ENCODE peak calls at places on chromosomes 6 and 20, in nine cellular contexts. One of them, this sample, is unnamed.
A peak's percentile ranks its signal among the peaks of the same experiment; 100 is the strongest.

GRCh38 chr6:127963495-127963894 is 62.6 kb upstream of the THEMIS start:
- DNase-seq in GM23338: no peak
- DNase-seq in endothelial cell of umbilical vein: no peak
- DNase-seq in Calu3: no peak
- DNase-seq in tibial artery: no peak
- DNase-seq in AG09319: no peak
- DNase-seq in astrocyte: no peak
- DNase-seq in right atrium auricular region: no peak
- DNase-seq in Panc1: no peak
- DNase-seq in this sample: no peak

GRCh38 chr6:34196116-34196832 is 40.4 kb upstream of the HMGA1 start:
- DNase-seq in GM23338: peak; percentile 83
- DNase-seq in endothelial cell of umbilical vein: peak; percentile 70
- DNase-seq in Calu3: peak; percentile 96
- DNase-seq in tibial artery: peak; percentile 88
- DNase-seq in AG09319: peak; percentile 43
- DNase-seq in astrocyte: peak; percentile 25
- DNase-seq in right atrium auricular region: peak; percentile 88
- DNase-seq in Panc1: peak; percentile 18
- DNase-seq in this sample: peak; percentile 92

GRCh38 chr6:18214003-18214402 is 50.3 kb downstream of the DEK start:
- DNase-seq in GM23338: no peak
- DNase-seq in endothelial cell of umbilical vein: no peak
- DNase-seq in Calu3: no peak
- DNase-seq in tibial artery: no peak
- DNase-seq in AG09319: no peak
- DNase-seq in astrocyte: no peak
- DNase-seq in right atrium auricular region: no peak
- DNase-seq in Panc1: no peak
- DNase-seq in this sample: no peak

GRCh38 chr20:1871807-1872455 is 23.3 kb upstream of the SIRPA start:
- DNase-seq in GM23338: no peak
- DNase-seq in endothelial cell of umbilical vein: no peak
- DNase-seq in Calu3: no peak
- DNase-seq in tibial artery: no peak
- DNase-seq in AG09319: no peak
- DNase-seq in astrocyte: no peak
- DNase-seq in right atrium auricular region: no peak
- DNase-seq in Panc1: no peak
- DNase-seq in this sample: no peak

GRCh38 chr20:31840906-31841816 is 4.2 kb downstream of the FOXS1 start:
- DNase-seq in GM23338: no peak
- DNase-seq in endothelial cell of umbilical vein: no peak
- DNase-seq in Calu3: no peak
- DNase-seq in tibial artery: no peak
- DNase-seq in AG09319: no peak
- DNase-seq in astrocyte: no peak
- DNase-seq in right atrium auricular region: no peak
- DNase-seq in Panc1: no peak
- DNase-seq in this sample: no peak

GRCh38 chr20:17882065-17882833 is 86.3 kb downstream of the SNX5 start:
- DNase-seq in GM23338: no peak
- DNase-seq in endothelial cell of umbilical vein: no peak
- DNase-seq in Calu3: no peak
- DNase-seq in tibial artery: no peak
- DNase-seq in AG09319: no peak
- DNase-seq in astrocyte: no peak
- DNase-seq in right atrium auricular region: no peak
- DNase-seq in Panc1: no peak
- DNase-seq in this sample: no peak

GRCh38 chr6:40882321-40882720 is 156.7 kb downstream of the UNC5CL start:
- DNase-seq in GM23338: no peak
- DNase-seq in endothelial cell of umbilical vein: no peak
- DNase-seq in Calu3: peak; percentile 50
- DNase-seq in tibial artery: no peak
- DNase-seq in AG09319: no peak
- DNase-seq in astrocyte: no peak
- DNase-seq in right atrium auricular region: no peak
- DNase-seq in Panc1: no peak
- DNase-seq in this sample: no peak

GRCh38 chr20:34042286-34042685 is 48.6 kb downstream of the RALY start:
- DNase-seq in GM23338: no peak
- DNase-seq in endothelial cell of umbilical vein: no peak
- DNase-seq in Calu3: no peak
- DNase-seq in tibial artery: no peak
- DNase-seq in AG09319: no peak
- DNase-seq in astrocyte: no peak
- DNase-seq in right atrium auricular region: no peak
- DNase-seq in Panc1: no peak
- DNase-seq in this sample: peak; percentile 23

GRCh38 chr6:90079555-90080490 is 185.6 kb downstream of the GJA10 start:
- DNase-seq in GM23338: no peak
- DNase-seq in endothelial cell of umbilical vein: no peak
- DNase-seq in Calu3: no peak
- DNase-seq in tibial artery: no peak
- DNase-seq in AG09319: no peak
- DNase-seq in astrocyte: no peak
- DNase-seq in right atrium auricular region: no peak
- DNase-seq in Panc1: no peak
- DNase-seq in this sample: no peak

GRCh38 chr6:167800549-167800948 is 26.2 kb upstream of the AFDN start:
- DNase-seq in GM23338: no peak
- DNase-seq in endothelial cell of umbilical vein: no peak
- DNase-seq in Calu3: no peak
- DNase-seq in tibial artery: no peak
- DNase-seq in AG09319: no peak
- DNase-seq in astrocyte: no peak
- DNase-seq in right atrium auricular region: no peak
- DNase-seq in Panc1: no peak
- DNase-seq in this sample: no peak

GRCh38 chr6:167801263-167801662 is 25.4 kb upstream of the AFDN start:
- DNase-seq in GM23338: no peak
- DNase-seq in endothelial cell of umbilical vein: no peak
- DNase-seq in Calu3: no peak
- DNase-seq in tibial artery: no peak
- DNase-seq in AG09319: no peak
- DNase-seq in astrocyte: no peak
- DNase-seq in right atrium auricular region: no peak
- DNase-seq in Panc1: no peak
- DNase-seq in this sample: no peak

GRCh38 chr6:167797871-167798265 is 28.8 kb upstream of the AFDN start:
- DNase-seq in GM23338: no peak
- DNase-seq in endothelial cell of umbilical vein: no peak
- DNase-seq in Calu3: no peak
- DNase-seq in tibial artery: no peak
- DNase-seq in AG09319: no peak
- DNase-seq in astrocyte: no peak
- DNase-seq in right atrium auricular region: no peak
- DNase-seq in Panc1: no peak
- DNase-seq in this sample: no peak

GRCh38 chr6:167798453-167798852 is 28.3 kb upstream of the AFDN start:
- DNase-seq in GM23338: no peak
- DNase-seq in endothelial cell of umbilical vein: no peak
- DNase-seq in Calu3: no peak
- DNase-seq in tibial artery: no peak
- DNase-seq in AG09319: no peak
- DNase-seq in astrocyte: no peak
- DNase-seq in right atrium auricular region: no peak
- DNase-seq in Panc1: no peak
- DNase-seq in this sample: no peak

DNA sequence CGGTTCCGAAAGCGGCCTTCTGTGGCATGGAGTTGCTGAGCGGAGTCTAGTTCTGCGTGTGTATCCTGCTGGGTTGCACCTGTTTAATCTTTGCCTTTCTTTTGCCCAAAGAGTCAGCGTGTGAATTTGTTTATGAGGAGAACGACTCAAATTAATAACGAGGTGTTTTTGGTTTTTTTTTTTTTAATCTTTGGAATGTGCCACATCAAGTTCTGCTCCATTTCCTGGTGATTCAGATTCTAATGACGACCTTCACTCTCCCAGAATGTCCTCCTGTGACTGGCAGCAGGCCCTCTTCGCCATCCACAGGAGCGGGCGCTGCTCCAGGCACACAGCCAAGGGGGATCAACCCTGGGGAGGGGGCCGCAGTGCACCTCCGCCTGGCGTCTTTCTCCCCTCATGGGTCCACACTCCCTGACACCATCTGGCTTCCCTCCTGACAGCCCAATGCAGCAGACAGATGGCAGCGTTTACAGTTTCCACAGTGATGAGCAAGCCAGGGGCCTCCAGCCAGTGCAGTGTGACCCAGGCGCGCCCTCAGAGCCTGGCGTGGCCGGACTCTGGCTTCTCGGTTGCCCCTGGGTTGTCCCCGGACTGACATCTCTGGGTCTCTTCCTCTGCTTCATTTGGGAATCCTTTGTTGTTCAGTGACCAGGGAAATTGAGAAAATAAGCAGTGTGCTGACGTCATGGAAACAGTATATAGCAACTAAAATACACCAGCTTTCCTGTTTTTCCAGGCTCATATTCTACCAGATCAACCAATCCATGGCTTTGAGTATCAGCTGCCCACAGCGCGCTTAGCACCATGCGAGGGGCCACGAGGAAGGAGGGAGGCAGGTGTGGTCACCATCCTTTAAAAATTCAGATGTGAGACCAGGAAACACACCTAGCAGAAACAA is 27.4 kb upstream of the AFDN start:
- DNase-seq in GM23338: peak; percentile 23
- DNase-seq in endothelial cell of umbilical vein: peak; percentile 11
- DNase-seq in Calu3: peak; percentile 28
- DNase-seq in tibial artery: no peak
- DNase-seq in AG09319: no peak
- DNase-seq in astrocyte: no peak
- DNase-seq in right atrium auricular region: no peak
- DNase-seq in Panc1: no peak
- DNase-seq in this sample: no peak
- TF ChIP-seq CTCF in GM23338: no peak
- TF ChIP-seq CTCF in endothelial cell of umbilical vein: no peak
- TF ChIP-seq CTCF in Calu3: no peak
- TF ChIP-seq CTCF in tibial artery: no peak
- TF ChIP-seq CTCF in AG09319: no peak
- TF ChIP-seq CTCF in astrocyte: no peak
- TF ChIP-seq CTCF in right atrium auricular region: no peak
- TF ChIP-seq CTCF in Panc1: no peak
- TF ChIP-seq CTCF in this sample: no peak

DNA sequence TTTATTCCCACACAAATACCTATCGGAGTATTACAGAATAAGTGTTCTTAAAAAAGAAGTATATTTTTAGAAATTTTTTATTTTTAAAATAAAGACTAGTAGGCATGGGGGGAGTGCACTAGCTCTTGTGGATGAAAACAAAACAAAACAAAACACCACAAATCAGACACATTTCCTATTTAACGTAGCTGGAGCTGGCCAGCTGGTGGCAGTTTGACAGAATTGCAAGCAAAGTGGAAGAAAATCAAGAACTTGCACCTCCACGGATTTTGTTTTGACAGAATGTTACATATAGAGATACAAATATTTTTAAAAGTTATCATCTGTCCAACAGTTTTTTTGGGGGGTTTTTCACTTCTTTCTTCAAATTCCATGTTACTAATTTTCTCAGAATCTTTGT is 63.6 kb upstream of the SNRPB2 start:
- DNase-seq in GM23338: peak; percentile 16
- DNase-seq in endothelial cell of umbilical vein: no peak
- DNase-seq in Calu3: no peak
- DNase-seq in tibial artery: no peak
- DNase-seq in AG09319: no peak
- DNase-seq in astrocyte: no peak
- DNase-seq in right atrium auricular region: no peak
- DNase-seq in Panc1: no peak
- DNase-seq in this sample: no peak
- TF ChIP-seq CTCF in GM23338: peak; percentile 42
- TF ChIP-seq CTCF in endothelial cell of umbilical vein: no peak
- TF ChIP-seq CTCF in Calu3: no peak
- TF ChIP-seq CTCF in tibial artery: no peak
- TF ChIP-seq CTCF in AG09319: no peak
- TF ChIP-seq CTCF in astrocyte: no peak
- TF ChIP-seq CTCF in right atrium auricular region: no peak
- TF ChIP-seq CTCF in Panc1: peak; percentile 43
- TF ChIP-seq CTCF in this sample: no peak

GRCh38 chr20:51768759-51769517 is 748 bp upstream of the ATP9A start:
- DNase-seq in GM23338: peak; percentile 11
- DNase-seq in endothelial cell of umbilical vein: peak; percentile 21
- DNase-seq in Calu3: no peak
- DNase-seq in tibial artery: no peak
- DNase-seq in AG09319: no peak
- DNase-seq in astrocyte: no peak
- DNase-seq in right atrium auricular region: no peak
- DNase-seq in Panc1: no peak
- DNase-seq in this sample: no peak

GRCh38 chr20:51767018-51767866 is 948 bp downstream of the ATP9A start:
- DNase-seq in GM23338: peak; percentile 90
- DNase-seq in endothelial cell of umbilical vein: peak; percentile 42
- DNase-seq in Calu3: peak; percentile 100
- DNase-seq in tibial artery: peak; percentile 66
- DNase-seq in AG09319: no peak
- DNase-seq in astrocyte: peak; percentile 18
- DNase-seq in right atrium auricular region: peak; percentile 61
- DNase-seq in Panc1: no peak
- DNase-seq in this sample: peak; percentile 52

GRCh38 chr20:51769941-51770615 is 1.9 kb upstream of the ATP9A start:
- DNase-seq in GM23338: no peak
- DNase-seq in endothelial cell of umbilical vein: peak; percentile 15
- DNase-seq in Calu3: no peak
- DNase-seq in tibial artery: no peak
- DNase-seq in AG09319: no peak
- DNase-seq in astrocyte: no peak
- DNase-seq in right atrium auricular region: no peak
- DNase-seq in Panc1: no peak
- DNase-seq in this sample: no peak

GRCh38 chr20:51763965-51764602 is 4.1 kb downstream of the ATP9A start:
- DNase-seq in GM23338: peak; percentile 24
- DNase-seq in endothelial cell of umbilical vein: no peak
- DNase-seq in Calu3: no peak
- DNase-seq in tibial artery: no peak
- DNase-seq in AG09319: no peak
- DNase-seq in astrocyte: peak; percentile 55
- DNase-seq in right atrium auricular region: no peak
- DNase-seq in Panc1: no peak
- DNase-seq in this sample: no peak

GRCh38 chr20:51767867-51768758 is at the start of gene ATP9A:
- DNase-seq in GM23338: peak; percentile 60
- DNase-seq in endothelial cell of umbilical vein: no peak
- DNase-seq in Calu3: peak; percentile 53
- DNase-seq in tibial artery: no peak
- DNase-seq in AG09319: no peak
- DNase-seq in astrocyte: peak; percentile 22
- DNase-seq in right atrium auricular region: no peak
- DNase-seq in Panc1: no peak
- DNase-seq in this sample: no peak
- TF ChIP-seq CTCF in GM23338: no peak
- TF ChIP-seq CTCF in endothelial cell of umbilical vein: no peak
- TF ChIP-seq CTCF in Calu3: peak; percentile 2
- TF ChIP-seq CTCF in tibial artery: no peak
- TF ChIP-seq CTCF in AG09319: no peak
- TF ChIP-seq CTCF in astrocyte: no peak
- TF ChIP-seq CTCF in right atrium auricular region: no peak
- TF ChIP-seq CTCF in Panc1: no peak
- TF ChIP-seq CTCF in this sample: no peak

DNA sequence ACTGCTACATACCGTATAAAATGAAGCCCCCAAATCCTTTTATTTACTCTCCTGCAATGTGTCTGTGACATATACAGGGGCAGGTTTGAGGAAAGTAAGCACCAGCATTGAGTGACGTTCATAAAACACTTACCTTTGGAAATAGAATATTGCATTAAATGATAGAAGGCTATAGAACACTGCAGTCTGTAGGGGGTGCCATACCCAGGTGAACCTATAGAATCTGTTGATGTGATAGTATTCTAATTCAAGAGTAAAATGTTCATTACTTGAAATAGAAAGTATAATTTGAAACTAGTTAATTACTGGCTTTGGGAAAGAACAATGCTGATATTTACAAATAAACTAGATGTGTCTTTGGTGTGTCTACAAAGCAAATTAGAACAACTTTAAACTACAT is 47.0 kb upstream of the PRL start:
- DNase-seq in GM23338: peak; percentile 52
- DNase-seq in endothelial cell of umbilical vein: no peak
- DNase-seq in Calu3: no peak
- DNase-seq in tibial artery: no peak
- DNase-seq in AG09319: no peak
- DNase-seq in astrocyte: no peak
- DNase-seq in right atrium auricular region: no peak
- DNase-seq in Panc1: no peak
- DNase-seq in this sample: no peak
- TF ChIP-seq CTCF in GM23338: peak; percentile 75
- TF ChIP-seq CTCF in endothelial cell of umbilical vein: no peak
- TF ChIP-seq CTCF in Calu3: peak; percentile 24
- TF ChIP-seq CTCF in tibial artery: no peak
- TF ChIP-seq CTCF in AG09319: no peak
- TF ChIP-seq CTCF in astrocyte: no peak
- TF ChIP-seq CTCF in right atrium auricular region: no peak
- TF ChIP-seq CTCF in Panc1: peak; percentile 26
- TF ChIP-seq CTCF in this sample: no peak